ENCODE peak calls at places on chromosome 4, in ten cellular contexts. One of them, this sample, is unnamed.

GRCh38 chr4:148163011-148163410 is 279.2 kb downstream of the NR3C2 start:
- DNase-seq in GM23248: no peak
- DNase-seq in NCI-H460: no peak
- DNase-seq in kidney tubule cell: no peak
- DNase-seq in GM04504: no peak
- DNase-seq in kidney: no peak
- DNase-seq in LoVo: no peak
- DNase-seq in heart left ventricle: no peak
- DNase-seq in stimulated activated CD4-positive, alpha-beta T cell treated with anti-CD3 and anti-CD28 coated beads, TNF-alpha, amount 100 ng/mL, for 1 hour: no peak
- DNase-seq in NCI-H345: no peak
- DNase-seq in this sample: no peak

GRCh38 chr4:4480685-4481393 is 61.0 kb downstream of the STX18 start:
- DNase-seq in GM23248: peak; percentile 84
- DNase-seq in kidney tubule cell: no peak
- DNase-seq in NCI-H345: no peak
- DNase-seq in LoVo: no peak
- DNase-seq in kidney: no peak
- DNase-seq in stimulated activated CD4-positive, alpha-beta T cell treated with anti-CD3 and anti-CD28 coated beads, TNF-alpha, amount 100 ng/mL, for 1 hour: no peak
- DNase-seq in heart left ventricle: no peak
- DNase-seq in NCI-H460: no peak
- DNase-seq in GM04504: no peak
- DNase-seq in this sample: no peak

GRCh38 chr4:188370781-188371180 is 231.5 kb downstream of the TRIML1 start:
- DNase-seq in stimulated activated CD4-positive, alpha-beta T cell treated with anti-CD3 and anti-CD28 coated beads, TNF-alpha, amount 100 ng/mL, for 1 hour: no peak
- DNase-seq in heart left ventricle: no peak
- DNase-seq in GM23248: no peak
- DNase-seq in kidney tubule cell: no peak
- DNase-seq in LoVo: no peak
- DNase-seq in GM04504: no peak
- DNase-seq in NCI-H345: no peak
- DNase-seq in kidney: no peak
- DNase-seq in NCI-H460: no peak
- DNase-seq in this sample: no peak

GRCh38 chr4:78059524-78059889 is 2.4 kb downstream of the FRAS1 start:
- DNase-seq in GM04504: peak; percentile 63
- DNase-seq in kidney: no peak
- DNase-seq in kidney tubule cell: peak; percentile 88
- DNase-seq in heart left ventricle: peak; percentile 52
- DNase-seq in stimulated activated CD4-positive, alpha-beta T cell treated with anti-CD3 and anti-CD28 coated beads, TNF-alpha, amount 100 ng/mL, for 1 hour: no peak
- DNase-seq in GM23248: peak; percentile 92
- DNase-seq in NCI-H345: peak; percentile 68
- DNase-seq in NCI-H460: peak; percentile 57
- DNase-seq in LoVo: peak; percentile 78
- DNase-seq in this sample: no peak

GRCh38 chr4:30269850-30270249 is 450.3 kb upstream of the PCDH7 start:
- DNase-seq in GM04504: no peak
- DNase-seq in heart left ventricle: no peak
- DNase-seq in LoVo: peak; percentile 6
- DNase-seq in stimulated activated CD4-positive, alpha-beta T cell treated with anti-CD3 and anti-CD28 coated beads, TNF-alpha, amount 100 ng/mL, for 1 hour: no peak
- DNase-seq in GM23248: no peak
- DNase-seq in NCI-H460: no peak
- DNase-seq in NCI-H345: no peak
- DNase-seq in kidney: no peak
- DNase-seq in kidney tubule cell: peak; percentile 1
- DNase-seq in this sample: no peak

GRCh38 chr4:168831919-168832745 is 177.9 kb downstream of the CBR4 start:
- DNase-seq in GM04504: no peak
- DNase-seq in GM23248: peak; percentile 91
- DNase-seq in LoVo: peak; percentile 86
- DNase-seq in stimulated activated CD4-positive, alpha-beta T cell treated with anti-CD3 and anti-CD28 coated beads, TNF-alpha, amount 100 ng/mL, for 1 hour: no peak
- DNase-seq in kidney: peak; percentile 95
- DNase-seq in NCI-H345: peak; percentile 54
- DNase-seq in heart left ventricle: peak; percentile 87
- DNase-seq in kidney tubule cell: peak; percentile 87
- DNase-seq in NCI-H460: peak; percentile 55
- DNase-seq in this sample: peak; percentile 65

GRCh38 chr4:74675673-74676279 is 118.5 kb downstream of the BTC start:
- DNase-seq in GM23248: peak; percentile 83
- DNase-seq in stimulated activated CD4-positive, alpha-beta T cell treated with anti-CD3 and anti-CD28 coated beads, TNF-alpha, amount 100 ng/mL, for 1 hour: no peak
- DNase-seq in GM04504: peak; percentile 28
- DNase-seq in kidney tubule cell: peak; percentile 77
- DNase-seq in NCI-H345: no peak
- DNase-seq in LoVo: peak; percentile 81
- DNase-seq in NCI-H460: peak; percentile 70
- DNase-seq in kidney: no peak
- DNase-seq in heart left ventricle: no peak
- DNase-seq in this sample: no peak

GRCh38 chr4:70895405-70895804 is 6.8 kb upstream of the MOB1B start:
- DNase-seq in kidney: no peak
- DNase-seq in heart left ventricle: peak; percentile 54
- DNase-seq in GM04504: no peak
- DNase-seq in kidney tubule cell: peak; percentile 44
- DNase-seq in stimulated activated CD4-positive, alpha-beta T cell treated with anti-CD3 and anti-CD28 coated beads, TNF-alpha, amount 100 ng/mL, for 1 hour: no peak
- DNase-seq in NCI-H345: no peak
- DNase-seq in NCI-H460: no peak
- DNase-seq in GM23248: peak; percentile 43
- DNase-seq in LoVo: no peak
- DNase-seq in this sample: no peak

GRCh38 chr4:68655764-68656444 is 14.5 kb downstream of the UGT2B15 start:
- DNase-seq in NCI-H345: no peak
- DNase-seq in GM04504: no peak
- DNase-seq in NCI-H460: no peak
- DNase-seq in GM23248: no peak
- DNase-seq in kidney tubule cell: peak; percentile 82
- DNase-seq in kidney: no peak
- DNase-seq in LoVo: peak; percentile 72
- DNase-seq in heart left ventricle: no peak
- DNase-seq in stimulated activated CD4-positive, alpha-beta T cell treated with anti-CD3 and anti-CD28 coated beads, TNF-alpha, amount 100 ng/mL, for 1 hour: no peak
- DNase-seq in this sample: no peak

GRCh38 chr4:113697429-113697828 is 64.1 kb downstream of the CAMK2D start:
- DNase-seq in NCI-H345: no peak
- DNase-seq in GM04504: no peak
- DNase-seq in heart left ventricle: no peak
- DNase-seq in NCI-H460: no peak
- DNase-seq in LoVo: no peak
- DNase-seq in kidney tubule cell: no peak
- DNase-seq in GM23248: no peak
- DNase-seq in kidney: no peak
- DNase-seq in stimulated activated CD4-positive, alpha-beta T cell treated with anti-CD3 and anti-CD28 coated beads, TNF-alpha, amount 100 ng/mL, for 1 hour: no peak
- DNase-seq in this sample: no peak

GRCh38 chr4:212438-213174 is 88.3 kb downstream of the ZNF718 start:
- DNase-seq in GM23248: peak; percentile 90
- DNase-seq in NCI-H460: no peak
- DNase-seq in kidney tubule cell: peak; percentile 89
- DNase-seq in heart left ventricle: peak; percentile 83
- DNase-seq in stimulated activated CD4-positive, alpha-beta T cell treated with anti-CD3 and anti-CD28 coated beads, TNF-alpha, amount 100 ng/mL, for 1 hour: no peak
- DNase-seq in GM04504: peak; percentile 62
- DNase-seq in kidney: peak; percentile 91
- DNase-seq in LoVo: no peak
- DNase-seq in NCI-H345: no peak
- DNase-seq in this sample: no peak

GRCh38 chr4:39502034-39502658 is 25.1 kb downstream of the UGDH start:
- DNase-seq in kidney tubule cell: peak; percentile 72
- DNase-seq in stimulated activated CD4-positive, alpha-beta T cell treated with anti-CD3 and anti-CD28 coated beads, TNF-alpha, amount 100 ng/mL, for 1 hour: no peak
- DNase-seq in GM23248: peak; percentile 92
- DNase-seq in GM04504: peak; percentile 42
- DNase-seq in heart left ventricle: no peak
- DNase-seq in NCI-H460: peak; percentile 70
- DNase-seq in NCI-H345: no peak
- DNase-seq in LoVo: no peak
- DNase-seq in kidney: no peak
- DNase-seq in this sample: peak; percentile 28

GRCh38 chr4:164439037-164439436 is 314.9 kb upstream of the SMIM31 start:
- DNase-seq in stimulated activated CD4-positive, alpha-beta T cell treated with anti-CD3 and anti-CD28 coated beads, TNF-alpha, amount 100 ng/mL, for 1 hour: no peak
- DNase-seq in heart left ventricle: no peak
- DNase-seq in kidney: no peak
- DNase-seq in NCI-H345: no peak
- DNase-seq in GM23248: no peak
- DNase-seq in kidney tubule cell: no peak
- DNase-seq in NCI-H460: no peak
- DNase-seq in GM04504: no peak
- DNase-seq in LoVo: no peak
- DNase-seq in this sample: no peak

GRCh38 chr4:7857238-7857701 is 82.4 kb downstream of the AFAP1 start:
- DNase-seq in kidney: no peak
- DNase-seq in heart left ventricle: peak; percentile 71
- DNase-seq in NCI-H345: no peak
- DNase-seq in LoVo: no peak
- DNase-seq in GM04504: peak; percentile 86
- DNase-seq in NCI-H460: no peak
- DNase-seq in kidney tubule cell: no peak
- DNase-seq in stimulated activated CD4-positive, alpha-beta T cell treated with anti-CD3 and anti-CD28 coated beads, TNF-alpha, amount 100 ng/mL, for 1 hour: no peak
- DNase-seq in GM23248: peak; percentile 91
- DNase-seq in this sample: no peak

GRCh38 chr4:73599182-73599581 is 21.1 kb downstream of the RASSF6 start:
- DNase-seq in NCI-H345: no peak
- DNase-seq in NCI-H460: peak; percentile 52
- DNase-seq in kidney tubule cell: peak; percentile 78
- DNase-seq in GM04504: no peak
- DNase-seq in GM23248: peak; percentile 31
- DNase-seq in stimulated activated CD4-positive, alpha-beta T cell treated with anti-CD3 and anti-CD28 coated beads, TNF-alpha, amount 100 ng/mL, for 1 hour: no peak
- DNase-seq in kidney: no peak
- DNase-seq in LoVo: peak; percentile 90
- DNase-seq in heart left ventricle: no peak
- DNase-seq in this sample: no peak

GRCh38 chr4:173257732-173258717 is 76.1 kb downstream of the HMGB2 start:
- DNase-seq in LoVo: peak; percentile 51
- DNase-seq in GM04504: peak; percentile 33
- DNase-seq in stimulated activated CD4-positive, alpha-beta T cell treated with anti-CD3 and anti-CD28 coated beads, TNF-alpha, amount 100 ng/mL, for 1 hour: peak; percentile 14
- DNase-seq in NCI-H460: peak; percentile 59
- DNase-seq in kidney: no peak
- DNase-seq in kidney tubule cell: peak; percentile 70
- DNase-seq in heart left ventricle: peak; percentile 52
- DNase-seq in GM23248: peak; percentile 78
- DNase-seq in NCI-H345: peak; percentile 55
- DNase-seq in this sample: no peak

GRCh38 chr4:81106150-81106549 is 75.6 kb downstream of the BMP3 start:
- DNase-seq in stimulated activated CD4-positive, alpha-beta T cell treated with anti-CD3 and anti-CD28 coated beads, TNF-alpha, amount 100 ng/mL, for 1 hour: no peak
- DNase-seq in LoVo: no peak
- DNase-seq in GM04504: no peak
- DNase-seq in GM23248: no peak
- DNase-seq in NCI-H460: no peak
- DNase-seq in kidney: no peak
- DNase-seq in kidney tubule cell: peak; percentile 15
- DNase-seq in heart left ventricle: no peak
- DNase-seq in NCI-H345: no peak
- DNase-seq in this sample: no peak

GRCh38 chr4:74661427-74662171 is 132.7 kb downstream of the BTC start:
- DNase-seq in stimulated activated CD4-positive, alpha-beta T cell treated with anti-CD3 and anti-CD28 coated beads, TNF-alpha, amount 100 ng/mL, for 1 hour: no peak
- DNase-seq in GM04504: no peak
- DNase-seq in NCI-H460: no peak
- DNase-seq in kidney: no peak
- DNase-seq in kidney tubule cell: peak; percentile 45
- DNase-seq in heart left ventricle: no peak
- DNase-seq in LoVo: no peak
- DNase-seq in NCI-H345: no peak
- DNase-seq in GM23248: peak; percentile 78
- DNase-seq in this sample: no peak

GRCh38 chr4:87045659-87046058 is 110.8 kb downstream of the AFF1 start:
- DNase-seq in NCI-H460: no peak
- DNase-seq in NCI-H345: no peak
- DNase-seq in stimulated activated CD4-positive, alpha-beta T cell treated with anti-CD3 and anti-CD28 coated beads, TNF-alpha, amount 100 ng/mL, for 1 hour: no peak
- DNase-seq in LoVo: no peak
- DNase-seq in kidney: no peak
- DNase-seq in GM04504: no peak
- DNase-seq in kidney tubule cell: no peak
- DNase-seq in GM23248: no peak
- DNase-seq in heart left ventricle: no peak
- DNase-seq in this sample: no peak

GRCh38 chr4:100907465-100908454 is 389.9 kb upstream of the EMCN start:
- DNase-seq in kidney tubule cell: peak; percentile 35
- DNase-seq in LoVo: peak; percentile 27
- DNase-seq in heart left ventricle: no peak
- DNase-seq in NCI-H460: peak; percentile 12
- DNase-seq in GM04504: no peak
- DNase-seq in GM23248: peak; percentile 32
- DNase-seq in NCI-H345: no peak
- DNase-seq in stimulated activated CD4-positive, alpha-beta T cell treated with anti-CD3 and anti-CD28 coated beads, TNF-alpha, amount 100 ng/mL, for 1 hour: no peak
- DNase-seq in kidney: no peak
- DNase-seq in this sample: no peak

GRCh38 chr4:109434007-109434792 is 585 bp downstream of the SEC24B start:
- DNase-seq in heart left ventricle: peak; percentile 54
- DNase-seq in kidney: peak; percentile 85
- DNase-seq in GM04504: no peak
- DNase-seq in GM23248: peak; percentile 66
- DNase-seq in LoVo: peak; percentile 11
- DNase-seq in kidney tubule cell: peak; percentile 29
- DNase-seq in stimulated activated CD4-positive, alpha-beta T cell treated with anti-CD3 and anti-CD28 coated beads, TNF-alpha, amount 100 ng/mL, for 1 hour: no peak
- DNase-seq in NCI-H345: no peak
- DNase-seq in NCI-H460: no peak
- DNase-seq in this sample: no peak

GRCh38 chr4:80540349-80540748 is 204.8 kb downstream of the CFAP299 start:
- DNase-seq in NCI-H460: no peak
- DNase-seq in kidney tubule cell: no peak
- DNase-seq in GM23248: no peak
- DNase-seq in stimulated activated CD4-positive, alpha-beta T cell treated with anti-CD3 and anti-CD28 coated beads, TNF-alpha, amount 100 ng/mL, for 1 hour: no peak
- DNase-seq in NCI-H345: no peak
- DNase-seq in GM04504: no peak
- DNase-seq in LoVo: no peak
- DNase-seq in kidney: no peak
- DNase-seq in heart left ventricle: no peak
- DNase-seq in this sample: no peak

GRCh38 chr4:24713604-24714003 is 81.8 kb upstream of the SOD3 start:
- DNase-seq in NCI-H460: no peak
- DNase-seq in kidney: no peak
- DNase-seq in GM04504: no peak
- DNase-seq in kidney tubule cell: no peak
- DNase-seq in LoVo: no peak
- DNase-seq in stimulated activated CD4-positive, alpha-beta T cell treated with anti-CD3 and anti-CD28 coated beads, TNF-alpha, amount 100 ng/mL, for 1 hour: no peak
- DNase-seq in GM23248: no peak
- DNase-seq in NCI-H345: no peak
- DNase-seq in heart left ventricle: no peak
- DNase-seq in this sample: no peak

GRCh38 chr4:187602339-187603092 is 393.1 kb upstream of the ZFP42 start:
- DNase-seq in GM23248: peak; percentile 59
- DNase-seq in LoVo: no peak
- DNase-seq in NCI-H345: no peak
- DNase-seq in kidney tubule cell: peak; percentile 93
- DNase-seq in GM04504: peak; percentile 26
- DNase-seq in NCI-H460: no peak
- DNase-seq in stimulated activated CD4-positive, alpha-beta T cell treated with anti-CD3 and anti-CD28 coated beads, TNF-alpha, amount 100 ng/mL, for 1 hour: no peak
- DNase-seq in kidney: no peak
- DNase-seq in heart left ventricle: no peak
- DNase-seq in this sample: no peak

GRCh38 chr4:80162418-80162817 is 34.9 kb upstream of the PRDM8 start:
- DNase-seq in NCI-H460: no peak
- DNase-seq in stimulated activated CD4-positive, alpha-beta T cell treated with anti-CD3 and anti-CD28 coated beads, TNF-alpha, amount 100 ng/mL, for 1 hour: no peak
- DNase-seq in NCI-H345: no peak
- DNase-seq in LoVo: no peak
- DNase-seq in heart left ventricle: no peak
- DNase-seq in GM23248: no peak
- DNase-seq in kidney: no peak
- DNase-seq in kidney tubule cell: no peak
- DNase-seq in GM04504: no peak
- DNase-seq in this sample: no peak

GRCh38 chr4:103498161-103499070 is 221.4 kb downstream of the TACR3 start:
- DNase-seq in LoVo: no peak
- DNase-seq in GM23248: peak; percentile 74
- DNase-seq in kidney: no peak
- DNase-seq in heart left ventricle: no peak
- DNase-seq in NCI-H345: no peak
- DNase-seq in GM04504: no peak
- DNase-seq in NCI-H460: no peak
- DNase-seq in stimulated activated CD4-positive, alpha-beta T cell treated with anti-CD3 and anti-CD28 coated beads, TNF-alpha, amount 100 ng/mL, for 1 hour: no peak
- DNase-seq in kidney tubule cell: no peak
- DNase-seq in this sample: peak; percentile 3

GRCh38 chr4:576991-577498 is 950 bp upstream of the TMEM271 start:
- DNase-seq in NCI-H460: no peak
- DNase-seq in NCI-H345: no peak
- DNase-seq in GM23248: peak; percentile 23
- DNase-seq in kidney tubule cell: no peak
- DNase-seq in stimulated activated CD4-positive, alpha-beta T cell treated with anti-CD3 and anti-CD28 coated beads, TNF-alpha, amount 100 ng/mL, for 1 hour: no peak
- DNase-seq in heart left ventricle: no peak
- DNase-seq in GM04504: no peak
- DNase-seq in LoVo: no peak
- DNase-seq in kidney: no peak
- DNase-seq in this sample: no peak

GRCh38 chr4:173535932-173536331 is 5.9 kb upstream of the HAND2 start:
- DNase-seq in stimulated activated CD4-positive, alpha-beta T cell treated with anti-CD3 and anti-CD28 coated beads, TNF-alpha, amount 100 ng/mL, for 1 hour: no peak
- DNase-seq in NCI-H345: no peak
- DNase-seq in kidney tubule cell: no peak
- DNase-seq in heart left ventricle: no peak
- DNase-seq in LoVo: no peak
- DNase-seq in GM23248: peak; percentile 14
- DNase-seq in kidney: no peak
- DNase-seq in NCI-H460: no peak
- DNase-seq in GM04504: no peak
- DNase-seq in this sample: no peak